ENCODE peak calls at places on chromosomes 16 and 17, in eight cellular contexts. C is NCI-H446 treated with DMSO at 0.1 percent for 48 hours; X is HTR-8/SVneo; F is activated naive CD8-positive, alpha-beta T cell treated with anti-CD3 and anti-CD28 coated beads, Interleukin-2, amount 10 ng/mL, durations not matched to agents 7 days and 5 days; K is activated CD4-positive, alpha-beta T cell treated with anti-CD3 and anti-CD28 coated beads for 24 hours; E is stimulated activated CD8-positive, alpha-beta memory T cell treated with anti-CD3 and anti-CD28 coated beads, Interleukin-4, amount 100 ng/mL, for 4 hours; Z is HT-29; T is M059J. D is an unnamed sample.

GRCh38 chr16:19098173-19098572 is 15.6 kb upstream of the ITPRIPL2 start:
- DNase-seq in X (no peak), F (no peak), C (no peak), K (no peak), T (no peak), Z (no peak), E (no peak), D (no peak)

GRCh38 chr17:14940946-14941280 is 324.2 kb downstream of the PMP22 start:
- DNase-seq in Z (no peak), T (no peak), K (no peak), F (no peak), E (no peak), X (no peak), C (no peak), D (no peak)

GRCh38 chr17:56506349-56506748 is 87.2 kb upstream of the NOG start:
- DNase-seq in T (no peak), X (no peak), E (no peak), C (no peak), K (no peak), F (no peak), Z (no peak), D (no peak)

GRCh38 chr16:89315791-89316581 is 98.5 kb downstream of the ZNF778 start:
- DNase-seq in X (peak), K (peak), F (peak), C (no peak), T (peak), E (peak), Z (peak), D (peak)

GRCh38 chr16:52500963-52501362 is 46.0 kb downstream of the TOX3 start:
- DNase-seq in E (no peak), T (no peak), X (no peak), Z (no peak), K (no peak), C (no peak), F (no peak), D (no peak)

GRCh38 chr17:71441098-71441497 is 679.7 kb upstream of the SOX9 start:
- DNase-seq in C (no peak), F (no peak), E (no peak), Z (peak), X (peak), T (peak), K (no peak), D (no peak)

GRCh38 chr17:12567077-12568053 is 98.3 kb upstream of the MYOCD start:
- DNase-seq in T (no peak), F (no peak), C (no peak), K (no peak), E (no peak), Z (no peak), X (no peak), D (no peak)

GRCh38 chr17:57876023-57876865 is 26.4 kb upstream of the MRPS23 start:
- DNase-seq in X (no peak), F (no peak), K (no peak), C (no peak), T (no peak), E (no peak), Z (no peak), D (no peak)

GRCh38 chr17:12983986-12984932 is 33.6 kb downstream of the ELAC2 start:
- DNase-seq in E (no peak), Z (no peak), F (no peak), C (peak), T (peak), X (no peak), K (no peak), D (no peak)

GRCh38 chr16:68790130-68790761 is 53.1 kb upstream of the TANGO6 start:
- DNase-seq in K (no peak), E (no peak), X (peak), T (peak), Z (peak), C (no peak), F (no peak), D (no peak)

GRCh38 chr17:55451203-55451641 is 29.6 kb upstream of the MMD start:
- DNase-seq in K (no peak), X (no peak), F (no peak), T (peak), C (no peak), E (no peak), Z (no peak), D (no peak)

GRCh38 chr16:47386201-47386718 is 74.6 kb downstream of the ITFG1 start:
- DNase-seq in T (no peak), C (no peak), X (no peak), F (no peak), Z (no peak), K (no peak), E (no peak), D (no peak)

GRCh38 chr17:76268991-76269981 is 4.1 kb downstream of the UBALD2 start:
- DNase-seq in C (no peak), K (no peak), T (no peak), X (no peak), Z (no peak), E (no peak), F (peak), D (no peak)

GRCh38 chr16:84845496-84846002 is 25.8 kb downstream of the CRISPLD2 start:
- DNase-seq in F (no peak), X (no peak), Z (no peak), E (no peak), C (no peak), T (no peak), K (no peak), D (no peak)

GRCh38 chr17:57099165-57099564 is 14.1 kb downstream of the AKAP1 start:
- DNase-seq in C (no peak), Z (no peak), F (no peak), E (no peak), X (no peak), T (no peak), K (no peak), D (no peak)

GRCh38 chr16:84277244-84277823 is 17.3 kb upstream of the WFDC1 start:
- DNase-seq in F (peak), C (no peak), Z (peak), T (peak), E (peak), X (peak), K (peak), D (peak)

GRCh38 chr16:50152386-50152806 is 710 bp upstream of the TENT4B start:
- DNase-seq in K (peak), T (peak), X (peak), Z (peak), E (peak), C (no peak), F (peak), D (peak)

GRCh38 chr17:55116440-55116914 is 147.9 kb downstream of the STXBP4 start:
- DNase-seq in C (no peak), Z (no peak), T (no peak), F (no peak), K (no peak), E (no peak), X (no peak), D (no peak)

GRCh38 chr17:55354941-55355340 is 66.7 kb downstream of the MMD start:
- DNase-seq in X (no peak), K (no peak), E (no peak), F (no peak), T (no peak), C (no peak), Z (no peak), D (no peak)

GRCh38 chr17:41801374-41802062 is 10.2 kb downstream of the P3H4 start:
- DNase-seq in E (peak), X (peak), K (peak), T (peak), F (peak), C (peak), Z (peak), D (peak)

GRCh38 chr17:3905017-3905486 is 11.2 kb downstream of the P2RX1 start:
- DNase-seq in E (no peak), K (no peak), X (no peak), T (no peak), Z (no peak), F (no peak), C (no peak), D (no peak)

GRCh38 chr16:2428051-2428786 is 1.0 kb upstream of the CCNF start:
- DNase-seq in K (no peak), C (no peak), E (no peak), X (peak), Z (peak), F (no peak), T (peak), D (no peak)

GRCh38 chr16:84451781-84452180 is 52.7 kb downstream of the MEAK7 start:
- DNase-seq in Z (no peak), E (no peak), X (no peak), C (no peak), T (no peak), F (peak), K (no peak), D (no peak)

GRCh38 chr17:12637015-12637414 is 28.7 kb upstream of the MYOCD start:
- DNase-seq in X (peak), E (no peak), K (no peak), F (no peak), C (no peak), Z (no peak), T (peak), D (no peak)

GRCh38 chr17:57832299-57832698 is 17.5 kb downstream of the MRPS23 start:
- DNase-seq in Z (no peak), X (no peak), F (no peak), K (no peak), C (no peak), E (no peak), T (no peak), D (no peak)

GRCh38 chr16:85220125-85220839 is 108.0 kb upstream of the CIBAR2 start:
- DNase-seq in F (no peak), E (no peak), X (no peak), Z (no peak), C (peak), T (peak), K (no peak), D (no peak)

GRCh38 chr17:77654296-77654695 is 304.2 kb upstream of the TNRC6C start:
- DNase-seq in E (no peak), X (no peak), C (no peak), Z (no peak), K (no peak), T (no peak), F (no peak), D (no peak)

GRCh38 chr17:73867056-73867455 is 222.8 kb upstream of the SDK2 start:
- DNase-seq in C (no peak), Z (no peak), X (no peak), T (no peak), E (no peak), F (no peak), K (no peak), D (no peak)

GRCh38 chr16:23059433-23059832 is 89.8 kb downstream of the USP31 start:
- DNase-seq in C (no peak), T (no peak), K (no peak), E (no peak), F (no peak), Z (no peak), X (no peak), D (no peak)